ENCODE peak calls at places on chromosomes 11 and 22, in four cellular contexts. O, A, Y and G are unnamed samples.

GRCh38 chr11:57638005-57638760 is 11.5 kb downstream of the YPEL4 start:
- DNase-seq in Y (peak), A (no peak), O (peak), G (peak)

GRCh38 chr11:131894615-131895544 is 524.5 kb downstream of the NTM start:
- DNase-seq in A (no peak), O (peak), Y (no peak), G (no peak)

GRCh38 chr11:125303186-125303585 is 138.6 kb downstream of the PKNOX2 start:
- DNase-seq in A (no peak), O (no peak), Y (no peak), G (no peak)

GRCh38 chr11:33801821-33802413 is 27.6 kb upstream of the FBXO3 start:
- DNase-seq in Y (no peak), O (no peak), A (no peak), G (no peak)

GRCh38 chr11:27563201-27563600 is 56.6 kb upstream of the LIN7C start:
- DNase-seq in Y (peak), O (peak), A (no peak), G (peak)

GRCh38 chr22:21626073-21626734 is 3.6 kb downstream of the YDJC start:
- DNase-seq in O (no peak), Y (no peak), A (no peak), G (no peak)

GRCh38 chr11:1563149-1563638 is 8.9 kb downstream of the DUSP8 start:
- DNase-seq in A (no peak), Y (no peak), O (no peak), G (no peak)

GRCh38 chr11:58289266-58289665 is 21.2 kb upstream of the OR10W1 start:
- DNase-seq in O (no peak), A (no peak), Y (peak), G (no peak)

GRCh38 chr11:69048056-69048717 is 545 bp upstream of the TPCN2 start:
- DNase-seq in A (no peak), O (peak), Y (no peak), G (no peak)

GRCh38 chr11:44977493-44977984 is 26.9 kb upstream of the TP53I11 start:
- DNase-seq in A (no peak), O (peak), Y (peak), G (no peak)

GRCh38 chr22:33792837-33793236 is 127.4 kb downstream of the LARGE1 start:
- DNase-seq in A (no peak), Y (no peak), O (no peak), G (no peak)

GRCh38 chr11:110704210-110704864 is 7.9 kb downstream of the ARHGAP20 start:
- DNase-seq in A (no peak), Y (no peak), O (no peak), G (no peak)

GRCh38 chr11:113974741-113975470 is at the start of gene HTR3A:
- DNase-seq in O (peak), Y (peak), A (no peak), G (no peak)

GRCh38 chr11:122100222-122101080 is 15.6 kb downstream of the BLID start:
- DNase-seq in Y (peak), O (peak), A (no peak), G (no peak)

GRCh38 chr11:116459233-116459632 is 313.6 kb downstream of the BUD13 start:
- DNase-seq in Y (no peak), A (no peak), O (no peak), G (no peak)

GRCh38 chr11:40118026-40118425 is 1341.4 kb downstream of the LRRC4C start:
- DNase-seq in A (no peak), O (no peak), Y (no peak), G (no peak)

GRCh38 chr11:64900263-64900678 is 16.7 kb downstream of the ATG2A start:
- DNase-seq in Y (peak), A (no peak), O (no peak), G (no peak)

GRCh38 chr11:17353228-17354021 is 1.8 kb downstream of the NCR3LG1 start:
- DNase-seq in O (peak), A (no peak), Y (peak), G (peak)

GRCh38 chr11:20493340-20493739 is 105.8 kb downstream of the PRMT3 start:
- DNase-seq in O (peak), Y (no peak), A (no peak), G (no peak)

GRCh38 chr11:90178751-90179150 is 44.1 kb downstream of the CHORDC1 start:
- DNase-seq in A (no peak), Y (no peak), O (no peak), G (no peak)

GRCh38 chr11:86784247-86784681 is 16.1 kb upstream of the PRSS23 start:
- DNase-seq in O (no peak), A (no peak), Y (no peak), G (no peak)

GRCh38 chr11:11237433-11237832 is 115.6 kb downstream of the CSNK2A3 start:
- DNase-seq in Y (no peak), A (no peak), O (no peak), G (no peak)

GRCh38 chr11:114280696-114281095 is 15.5 kb upstream of the NNMT start:
- DNase-seq in A (no peak), O (peak), Y (peak), G (no peak)

GRCh38 chr22:19723165-19723989 is at the start of gene GP1BB:
- DNase-seq in A (no peak), Y (no peak), O (peak), G (no peak)

GRCh38 chr11:59011672-59012071 is 72.4 kb downstream of the GLYATL1 start:
- DNase-seq in A (no peak), Y (no peak), O (no peak), G (no peak)

GRCh38 chr22:30420401-30421178 is 5.0 kb upstream of the MTFP1 start:
- DNase-seq in Y (peak), O (peak), A (no peak), G (no peak)

GRCh38 chr11:44711113-44711512 is 15.6 kb upstream of the TSPAN18 start:
- DNase-seq in A (no peak), Y (no peak), O (no peak), G (no peak)

GRCh38 chr11:66851698-66852465 is 5.0 kb upstream of the LRFN4 start:
- DNase-seq in O (no peak), A (no peak), Y (no peak), G (no peak)

GRCh38 chr22:50184004-50184461 is 1.7 kb upstream of the TRABD start:
- DNase-seq in Y (peak), O (peak), A (no peak), G (no peak)